ENCODE peak calls at places on chromosomes 6 and 20, in eight cellular contexts. One of them, this sample, is unnamed.

GRCh38 chr20:56163806-56164205 is 84.7 kb upstream of the MC3R start:
- DNase-seq in OCI-LY7: peak; percentile 48
- DNase-seq in hepatocyte: no peak
- DNase-seq in neural progenitor cell: no peak
- DNase-seq in MM.1S: no peak
- DNase-seq in SK-N-SH: no peak
- DNase-seq in HCT116: no peak
- DNase-seq in GM23338: no peak
- DNase-seq in this sample: no peak

GRCh38 chr6:152572395-152573061 is 64.6 kb downstream of the SYNE1 start:
- DNase-seq in HCT116: no peak
- DNase-seq in neural progenitor cell: no peak
- DNase-seq in OCI-LY7: no peak
- DNase-seq in SK-N-SH: no peak
- DNase-seq in hepatocyte: no peak
- DNase-seq in MM.1S: no peak
- DNase-seq in GM23338: peak; percentile 10
- DNase-seq in this sample: peak; percentile 4

GRCh38 chr20:24638546-24639166 is 169.2 kb downstream of the SYNDIG1 start:
- DNase-seq in HCT116: no peak
- DNase-seq in MM.1S: no peak
- DNase-seq in OCI-LY7: no peak
- DNase-seq in SK-N-SH: no peak
- DNase-seq in hepatocyte: peak; percentile 16
- DNase-seq in neural progenitor cell: no peak
- DNase-seq in GM23338: no peak
- DNase-seq in this sample: no peak

GRCh38 chr6:161233986-161234620 is 39.8 kb downstream of the AGPAT4 start:
- DNase-seq in GM23338: no peak
- DNase-seq in neural progenitor cell: no peak
- DNase-seq in hepatocyte: peak; percentile 76
- DNase-seq in SK-N-SH: peak; percentile 32
- DNase-seq in MM.1S: no peak
- DNase-seq in OCI-LY7: no peak
- DNase-seq in HCT116: peak; percentile 13
- DNase-seq in this sample: peak; percentile 75

GRCh38 chr6:152273002-152273401 is 364.2 kb downstream of the SYNE1 start:
- DNase-seq in SK-N-SH: no peak
- DNase-seq in HCT116: no peak
- DNase-seq in hepatocyte: peak; percentile 18
- DNase-seq in GM23338: no peak
- DNase-seq in neural progenitor cell: no peak
- DNase-seq in MM.1S: no peak
- DNase-seq in OCI-LY7: no peak
- DNase-seq in this sample: peak; percentile 46

GRCh38 chr6:163711615-163712568 is 297.4 kb downstream of the QKI start:
- DNase-seq in GM23338: peak; percentile 36
- DNase-seq in SK-N-SH: peak; percentile 81
- DNase-seq in HCT116: no peak
- DNase-seq in MM.1S: no peak
- DNase-seq in hepatocyte: no peak
- DNase-seq in OCI-LY7: peak; percentile 84
- DNase-seq in neural progenitor cell: no peak
- DNase-seq in this sample: no peak

GRCh38 chr20:14155361-14155760 is 160.0 kb downstream of the MACROD2 start:
- DNase-seq in neural progenitor cell: no peak
- DNase-seq in HCT116: no peak
- DNase-seq in GM23338: no peak
- DNase-seq in MM.1S: no peak
- DNase-seq in OCI-LY7: no peak
- DNase-seq in SK-N-SH: no peak
- DNase-seq in hepatocyte: no peak
- DNase-seq in this sample: no peak

GRCh38 chr6:8589941-8590676 is 154.8 kb upstream of the SLC35B3 start:
- DNase-seq in HCT116: peak; percentile 32
- DNase-seq in OCI-LY7: no peak
- DNase-seq in hepatocyte: peak; percentile 20
- DNase-seq in MM.1S: no peak
- DNase-seq in SK-N-SH: peak; percentile 4
- DNase-seq in GM23338: peak; percentile 73
- DNase-seq in neural progenitor cell: peak; percentile 41
- DNase-seq in this sample: peak; percentile 15

GRCh38 chr6:116389357-116389756 is 18.6 kb downstream of the DSE start:
- DNase-seq in SK-N-SH: no peak
- DNase-seq in GM23338: no peak
- DNase-seq in OCI-LY7: no peak
- DNase-seq in MM.1S: no peak
- DNase-seq in HCT116: no peak
- DNase-seq in hepatocyte: no peak
- DNase-seq in neural progenitor cell: no peak
- DNase-seq in this sample: no peak

GRCh38 chr6:74480561-74480960 is 725.3 kb downstream of the COL12A1 start:
- DNase-seq in SK-N-SH: no peak
- DNase-seq in OCI-LY7: no peak
- DNase-seq in MM.1S: no peak
- DNase-seq in hepatocyte: no peak
- DNase-seq in neural progenitor cell: no peak
- DNase-seq in HCT116: no peak
- DNase-seq in GM23338: no peak
- DNase-seq in this sample: no peak

GRCh38 chr20:24952376-24953203 is 3.5 kb downstream of the CST7 start:
- DNase-seq in GM23338: no peak
- DNase-seq in hepatocyte: no peak
- DNase-seq in MM.1S: no peak
- DNase-seq in HCT116: no peak
- DNase-seq in neural progenitor cell: no peak
- DNase-seq in SK-N-SH: no peak
- DNase-seq in OCI-LY7: no peak
- DNase-seq in this sample: no peak

GRCh38 chr20:5888051-5888450 is 62.3 kb downstream of the TRMT6 start:
- DNase-seq in HCT116: no peak
- DNase-seq in MM.1S: no peak
- DNase-seq in GM23338: no peak
- DNase-seq in SK-N-SH: no peak
- DNase-seq in neural progenitor cell: no peak
- DNase-seq in OCI-LY7: no peak
- DNase-seq in hepatocyte: no peak
- DNase-seq in this sample: peak; percentile 35

GRCh38 chr6:125363360-125364121 is 61.8 kb upstream of the HDDC2 start:
- DNase-seq in OCI-LY7: no peak
- DNase-seq in MM.1S: no peak
- DNase-seq in HCT116: no peak
- DNase-seq in hepatocyte: peak; percentile 78
- DNase-seq in SK-N-SH: peak; percentile 39
- DNase-seq in GM23338: peak; percentile 80
- DNase-seq in neural progenitor cell: peak; percentile 91
- DNase-seq in this sample: no peak

GRCh38 chr6:11525468-11526155 is 11.9 kb upstream of the TMEM170B start:
- DNase-seq in GM23338: no peak
- DNase-seq in hepatocyte: peak; percentile 20
- DNase-seq in MM.1S: no peak
- DNase-seq in OCI-LY7: no peak
- DNase-seq in neural progenitor cell: no peak
- DNase-seq in SK-N-SH: no peak
- DNase-seq in HCT116: no peak
- DNase-seq in this sample: peak; percentile 19

GRCh38 chr20:9660236-9660868 is 146.0 kb downstream of the LAMP5 start:
- DNase-seq in GM23338: peak; percentile 67
- DNase-seq in hepatocyte: peak; percentile 46
- DNase-seq in HCT116: no peak
- DNase-seq in OCI-LY7: peak; percentile 5
- DNase-seq in neural progenitor cell: peak; percentile 73
- DNase-seq in SK-N-SH: no peak
- DNase-seq in MM.1S: peak; percentile 38
- DNase-seq in this sample: peak; percentile 43

GRCh38 chr20:62796699-62797491 is 622 bp downstream of the MRGBP start:
- DNase-seq in HCT116: no peak
- DNase-seq in SK-N-SH: no peak
- DNase-seq in neural progenitor cell: no peak
- DNase-seq in MM.1S: no peak
- DNase-seq in hepatocyte: peak; percentile 35
- DNase-seq in OCI-LY7: no peak
- DNase-seq in GM23338: peak; percentile 63
- DNase-seq in this sample: no peak

GRCh38 chr6:130675072-130675471 is 152.1 kb upstream of the SMLR1 start:
- DNase-seq in MM.1S: no peak
- DNase-seq in OCI-LY7: no peak
- DNase-seq in hepatocyte: no peak
- DNase-seq in SK-N-SH: no peak
- DNase-seq in neural progenitor cell: no peak
- DNase-seq in GM23338: no peak
- DNase-seq in HCT116: no peak
- DNase-seq in this sample: peak; percentile 79
- TF ChIP-seq EZH2phosphoT487 in MM.1S: no peak
- TF ChIP-seq EZH2phosphoT487 in OCI-LY7: no peak
- TF ChIP-seq EZH2phosphoT487 in hepatocyte: no peak
- TF ChIP-seq EZH2phosphoT487 in SK-N-SH: no peak
- TF ChIP-seq EZH2phosphoT487 in neural progenitor cell: no peak
- TF ChIP-seq EZH2phosphoT487 in GM23338: no peak
- TF ChIP-seq EZH2phosphoT487 in HCT116: no peak
- TF ChIP-seq EZH2phosphoT487 in this sample: no peak

DNA sequence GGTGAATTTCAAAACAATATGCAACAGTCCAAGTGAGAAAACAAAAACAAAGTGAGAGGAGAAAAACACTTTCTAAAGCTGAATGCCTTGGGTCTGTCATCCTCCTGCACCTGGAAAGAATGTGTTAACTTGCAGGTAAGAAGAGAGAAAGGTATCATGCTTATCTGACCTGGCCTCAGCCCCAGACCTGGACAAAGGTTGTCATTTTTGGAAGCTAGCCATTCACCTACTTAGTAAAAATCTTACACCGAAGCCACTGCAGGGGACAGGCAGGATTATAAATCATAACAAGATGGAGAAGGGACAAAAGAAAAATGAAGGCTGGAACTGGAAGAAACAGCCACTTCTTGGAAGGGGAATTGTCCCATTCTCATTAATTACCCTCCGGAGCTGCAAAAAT is 69.4 kb downstream of the GFOD1 start:
- DNase-seq in SK-N-SH: no peak
- DNase-seq in HCT116: no peak
- DNase-seq in GM23338: no peak
- DNase-seq in hepatocyte: no peak
- DNase-seq in neural progenitor cell: no peak
- DNase-seq in MM.1S: no peak
- DNase-seq in OCI-LY7: no peak
- DNase-seq in this sample: no peak
- H3K4me1 ChIP-seq in SK-N-SH: peaks cover 31% of the 10 kb centered on the region
- H3K4me1 ChIP-seq in HCT116: no peaks in the 10 kb centered on the region
- H3K4me1 ChIP-seq in GM23338: peaks cover 19% of the 10 kb centered on the region
- H3K4me1 ChIP-seq in hepatocyte: peaks cover 17% of the 10 kb centered on the region
- H3K4me1 ChIP-seq in neural progenitor cell: peaks cover 39% of the 10 kb centered on the region
- H3K4me1 ChIP-seq in MM.1S: no peaks in the 10 kb centered on the region
- H3K4me1 ChIP-seq in OCI-LY7: peaks cover 8% of the 10 kb centered on the region
- H3K4me1 ChIP-seq in this sample: no peaks in the 10 kb centered on the region

GRCh38 chr6:36576573-36576972 is 17.6 kb upstream of the SRSF3 start:
- DNase-seq in GM23338: no peak
- DNase-seq in neural progenitor cell: no peak
- DNase-seq in HCT116: no peak
- DNase-seq in OCI-LY7: peak; percentile 59
- DNase-seq in hepatocyte: no peak
- DNase-seq in MM.1S: no peak
- DNase-seq in SK-N-SH: no peak
- DNase-seq in this sample: no peak

GRCh38 chr6:36578030-36578825 is 15.9 kb upstream of the SRSF3 start:
- DNase-seq in HCT116: no peak
- DNase-seq in hepatocyte: no peak
- DNase-seq in GM23338: no peak
- DNase-seq in MM.1S: no peak
- DNase-seq in neural progenitor cell: no peak
- DNase-seq in OCI-LY7: no peak
- DNase-seq in SK-N-SH: peak; percentile 33
- DNase-seq in this sample: no peak

GRCh38 chr6:36574679-36575078 is 19.5 kb upstream of the SRSF3 start:
- DNase-seq in neural progenitor cell: no peak
- DNase-seq in GM23338: no peak
- DNase-seq in SK-N-SH: no peak
- DNase-seq in MM.1S: no peak
- DNase-seq in HCT116: no peak
- DNase-seq in OCI-LY7: no peak
- DNase-seq in hepatocyte: no peak
- DNase-seq in this sample: no peak

GRCh38 chr6:36580184-36580526 is 14.0 kb upstream of the SRSF3 start:
- DNase-seq in GM23338: no peak
- DNase-seq in SK-N-SH: no peak
- DNase-seq in MM.1S: no peak
- DNase-seq in neural progenitor cell: no peak
- DNase-seq in OCI-LY7: no peak
- DNase-seq in HCT116: no peak
- DNase-seq in hepatocyte: no peak
- DNase-seq in this sample: no peak

DNA sequence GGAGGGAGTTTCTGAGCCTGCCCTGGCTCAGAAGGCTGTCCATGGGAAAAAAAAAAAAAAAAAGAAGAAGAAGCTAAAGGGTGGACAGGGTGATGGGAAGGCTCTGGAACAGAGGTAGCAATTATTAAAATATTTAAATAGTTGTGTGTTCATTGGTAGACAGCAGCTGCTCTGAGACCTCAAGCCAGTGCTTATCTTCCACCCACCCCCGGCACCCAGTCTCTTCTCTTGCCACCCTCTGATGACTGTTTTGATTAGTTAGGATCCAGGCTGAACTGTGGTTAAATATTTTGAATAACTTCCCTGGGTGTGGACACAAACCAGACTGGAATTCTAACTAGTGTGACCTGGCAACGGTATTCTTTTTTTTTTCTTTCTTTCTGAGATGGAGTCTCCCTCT is 16.9 kb upstream of the SRSF3 start:
- DNase-seq in OCI-LY7: no peak
- DNase-seq in HCT116: peak; percentile 33
- DNase-seq in GM23338: no peak
- DNase-seq in SK-N-SH: no peak
- DNase-seq in hepatocyte: peak; percentile 50
- DNase-seq in MM.1S: no peak
- DNase-seq in neural progenitor cell: no peak
- DNase-seq in this sample: peak; percentile 90
- TF ChIP-seq CTCF in OCI-LY7: no peak
- TF ChIP-seq CTCF in HCT116: no peak
- TF ChIP-seq CTCF in GM23338: no peak
- TF ChIP-seq CTCF in SK-N-SH: no peak
- TF ChIP-seq CTCF in hepatocyte: no peak
- TF ChIP-seq CTCF in MM.1S: no peak
- TF ChIP-seq CTCF in neural progenitor cell: no peak
- TF ChIP-seq CTCF in this sample: no peak

DNA sequence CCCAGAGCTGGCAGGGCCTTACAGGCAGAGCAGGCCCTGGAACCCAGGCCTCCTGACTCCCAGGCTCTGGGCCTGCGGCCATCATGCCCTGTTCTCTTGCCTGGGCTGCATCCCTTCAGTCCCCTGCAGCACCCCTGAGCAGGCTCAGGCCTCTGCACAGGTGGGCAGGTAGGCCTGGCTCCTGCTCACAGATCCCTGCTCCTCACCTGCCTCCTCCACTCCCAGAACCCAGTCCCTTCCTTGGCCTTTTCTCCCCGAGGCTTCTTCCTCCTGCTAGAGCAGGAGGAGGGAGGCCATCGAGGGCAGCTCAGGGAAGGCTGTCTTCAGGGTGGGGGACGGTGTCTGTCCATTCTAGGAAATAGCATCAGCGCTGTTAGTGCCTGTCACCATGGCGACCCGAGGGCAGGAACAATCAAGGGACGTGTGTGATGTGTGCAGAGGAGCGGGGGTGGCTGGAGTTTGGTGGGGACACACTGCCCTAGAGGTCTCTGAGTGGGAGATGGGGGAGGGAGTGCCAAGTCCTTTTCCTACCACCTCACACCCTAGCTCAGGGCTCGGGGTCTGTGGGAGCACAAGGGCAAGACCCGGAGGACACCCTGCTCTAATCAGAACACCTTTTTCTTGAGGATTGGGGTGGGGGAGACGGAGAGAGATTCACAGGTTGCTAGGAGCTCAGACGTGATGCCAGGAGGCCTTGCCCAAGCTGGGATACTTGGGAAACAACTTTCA is 26.6 kb downstream of the GLP1R start:
- DNase-seq in GM23338: no peak
- DNase-seq in HCT116: no peak
- DNase-seq in hepatocyte: no peak
- DNase-seq in neural progenitor cell: no peak
- DNase-seq in SK-N-SH: no peak
- DNase-seq in MM.1S: no peak
- DNase-seq in OCI-LY7: no peak
- DNase-seq in this sample: no peak
- TF ChIP-seq EZH2phosphoT487 in GM23338: no peak
- TF ChIP-seq EZH2phosphoT487 in HCT116: no peak
- TF ChIP-seq EZH2phosphoT487 in hepatocyte: no peak
- TF ChIP-seq EZH2phosphoT487 in neural progenitor cell: no peak
- TF ChIP-seq EZH2phosphoT487 in SK-N-SH: no peak
- TF ChIP-seq EZH2phosphoT487 in MM.1S: no peak
- TF ChIP-seq EZH2phosphoT487 in OCI-LY7: no peak
- TF ChIP-seq EZH2phosphoT487 in this sample: no peak